ENCODE peak calls at places on chromosomes 6 and 20, in five cellular contexts. C, D, V, F and O are unnamed samples.

GRCh38 chr6:150775804-150776203 is 89.7 kb upstream of the MTHFD1L start:
- DNase-seq in C (no peak), D (no peak), V (peak), F (no peak), O (no peak)

GRCh38 chr20:11430652-11431051 is 487.0 kb upstream of the BTBD3 start:
- DNase-seq in C (no peak), D (no peak), V (no peak), F (no peak), O (no peak)

GRCh38 chr20:20694591-20694990 is 17.9 kb downstream of the RALGAPA2 start:
- DNase-seq in C (no peak), D (no peak), V (no peak), F (no peak), O (no peak)

GRCh38 chr20:33584976-33585375 is 77.2 kb upstream of the C20orf144 start:
- DNase-seq in C (no peak), D (no peak), V (no peak), F (no peak), O (no peak)

GRCh38 chr6:33962186-33962585 is 158.4 kb upstream of the MLN start:
- DNase-seq in C (no peak), D (no peak), V (no peak), F (no peak), O (no peak)

GRCh38 chr6:113530769-113531168 is 326.4 kb upstream of the MARCKS start:
- DNase-seq in C (no peak), D (peak), V (peak), F (no peak), O (peak)

GRCh38 chr20:10679269-10679668 is 5.5 kb upstream of the JAG1 start:
- DNase-seq in C (no peak), D (no peak), V (peak), F (no peak), O (no peak)

GRCh38 chr6:38973178-38974057 is 75.2 kb upstream of the GLP1R start:
- DNase-seq in C (no peak), D (peak), V (peak), F (no peak), O (peak)

GRCh38 chr20:44990425-44990824 is 24.1 kb downstream of the STK4 start:
- DNase-seq in C (no peak), D (peak), V (no peak), F (no peak), O (no peak)

GRCh38 chr6:165889636-165890403 is 226.8 kb upstream of the PDE10A start:
- DNase-seq in C (no peak), D (peak), V (peak), F (no peak), O (no peak)